ENCODE peak calls at places on chromosomes 7 and 10, in four cellular contexts. P is body of pancreas, V is stomach, A is breast epithelium. C is an unnamed sample. For H3K4me1, the result is how much of the 10 kb centered on the place peaks cover.

GRCh38 chr7:76325811-76326210 is 23.3 kb downstream of the HSPB1 start:
- DNase-seq in P (no peak), A (no peak), V (no peak), C (no peak)

GRCh38 chr10:72697711-72698110 is 5.8 kb downstream of the MCU start:
- DNase-seq in A (no peak), V (no peak), P (no peak), C (no peak)

GRCh38 chr10:111151595-111151994 is 74.8 kb downstream of the ADRA2A start:
- DNase-seq in P (no peak), V (no peak), A (no peak), C (no peak)

GRCh38 chr10:70657036-70657435 is 15.3 kb upstream of the ADAMTS14 start:
- DNase-seq in A (no peak), P (no peak), V (peak), C (no peak)

GRCh38 chr10:88278912-88279311 is 304.2 kb downstream of the RNLS start:
- DNase-seq in V (no peak), P (no peak), A (no peak), C (no peak)

GRCh38 chr7:44486693-44487092 is 3.8 kb downstream of the NUDCD3 start:
- DNase-seq in A (no peak), P (peak), V (peak), C (peak)

GRCh38 chr7:31087351-31087750 is 35.2 kb downstream of the ADCYAP1R1 start:
- DNase-seq in P (no peak), V (no peak), A (no peak), C (no peak)

GRCh38 chr7:142689439-142690168 is 59.7 kb upstream of the PRSS1 start:
- DNase-seq in V (no peak), A (no peak), P (no peak), C (no peak)

GRCh38 chr10:75911426-75911825 is 480.0 kb downstream of the LRMDA start:
- DNase-seq in V (no peak), A (no peak), P (no peak), C (no peak)

GRCh38 chr10:69503001-69503895 is 52.0 kb downstream of the TSPAN15 start:
- DNase-seq in A (no peak), P (peak), V (no peak), C (no peak)

GRCh38 chr10:118870467-118871243 is 115.9 kb upstream of the CACUL1 start:
- DNase-seq in P (no peak), A (no peak), V (no peak), C (peak)

GRCh38 chr7:159118623-159119022 is 26.0 kb downstream of the VIPR2 start:
- DNase-seq in A (no peak), V (no peak), P (no peak), C (no peak)

GRCh38 chr10:101351017-101351416 is 2.9 kb upstream of the BTRC start:
- DNase-seq in A (no peak), V (no peak), P (no peak), C (no peak)

GRCh38 chr10:11330383-11331020 is 280.9 kb downstream of the USP6NL start:
- DNase-seq in V (no peak), A (no peak), P (no peak), C (no peak)

GRCh38 chr10:79123547-79123963 is 54.8 kb downstream of the ZMIZ1 start:
- DNase-seq in P (no peak), A (no peak), V (no peak), C (no peak)

GRCh38 chr7:22419488-22419887 is 62.5 kb upstream of the RAPGEF5 start:
- DNase-seq in V (no peak), P (no peak), A (no peak), C (no peak)

GRCh38 chr7:140358771-140359095 is 39.6 kb downstream of the SLC37A3 start:
- DNase-seq in A (no peak), P (no peak), V (no peak), C (peak)

GRCh38 chr10:53403688-53404087 is 631.1 kb upstream of the MBL2 start:
- DNase-seq in V (peak), P (peak), A (no peak), C (no peak)

GRCh38 chr10:113399051-113399450 is 153.8 kb upstream of the HABP2 start:
- DNase-seq in P (no peak), V (no peak), A (no peak), C (no peak)

GRCh38 chr10:47364366-47364765 is 16.2 kb downstream of the RBP3 start:
- DNase-seq in V (no peak), A (no peak), P (no peak), C (no peak)

GRCh38 chr10:31072453-31072852 is 40.8 kb upstream of the ZNF438 start:
- DNase-seq in V (no peak), A (no peak), P (no peak), C (no peak)

GRCh38 chr10:31076589-31076988 is 44.9 kb upstream of the ZNF438 start:
- DNase-seq in P (no peak), V (no peak), A (no peak), C (no peak)

GRCh38 chr10:31071232-31071999 is 39.8 kb upstream of the ZNF438 start:
- DNase-seq in A (no peak), V (no peak), P (no peak), C (no peak)

GRCh38 chr10:31075434-31075833 is 43.8 kb upstream of the ZNF438 start:
- DNase-seq in P (no peak), V (no peak), A (no peak), C (no peak)

GRCh38 chr10:31074357-31075065 is 42.8 kb upstream of the ZNF438 start:
- DNase-seq in V (no peak), A (no peak), P (no peak), C (no peak)
- H3K4me1 ChIP-seq in V (under half), A (under half), P (under half), C (under half)

GRCh38 chr7:132655071-132655761 is 78.9 kb upstream of the PLXNA4 start:
- DNase-seq in V (peak), P (peak), A (peak), C (peak)
- H3K4me3 ChIP-seq in V (no peak), P (no peak), A (peak), C (no peak)

GRCh38 chr10:123269017-123269552 is 114.9 kb downstream of the BUB3 start:
- DNase-seq in V (no peak), A (no peak), P (no peak), C (no peak)

GRCh38 chr10:123272171-123272570 is 118.0 kb downstream of the BUB3 start:
- DNase-seq in A (no peak), V (no peak), P (no peak), C (no peak)

GRCh38 chr10:123270221-123270620 is 116.0 kb downstream of the BUB3 start:
- DNase-seq in P (no peak), V (no peak), A (no peak), C (no peak)

GRCh38 chr10:123270806-123271205 is 116.6 kb downstream of the BUB3 start:
- DNase-seq in P (no peak), V (no peak), A (no peak), C (no peak)

GRCh38 chr10:123269675-123270074 is 115.5 kb downstream of the BUB3 start:
- DNase-seq in A (no peak), V (no peak), P (no peak), C (no peak)
- TF ChIP-seq POLR2A in A (no peak), V (no peak), P (no peak), C (no peak)

DNA sequence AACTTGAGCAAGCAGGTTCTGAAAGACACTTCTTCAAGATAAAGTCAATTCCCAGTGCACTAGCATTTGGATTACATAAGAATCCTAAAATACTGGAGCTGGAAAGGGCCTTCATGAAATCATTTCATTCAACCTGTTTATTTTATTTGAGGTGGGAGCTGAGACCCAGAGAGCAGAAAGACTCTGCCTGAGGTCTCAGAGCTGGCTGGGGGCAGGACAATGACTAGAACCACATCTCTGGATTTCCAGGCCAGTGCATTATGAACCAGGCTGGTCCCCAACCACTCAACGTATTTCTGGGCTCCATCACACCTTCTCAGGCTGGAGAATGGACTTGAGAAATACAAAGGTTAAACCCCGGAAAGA is 8.4 kb downstream of the ANXA11 start:
- DNase-seq in V (no peak), P (no peak), A (no peak), C (no peak)
- H3K4me1 ChIP-seq in V (half or more), P (half or more), A (under half), C (under half)

C was measured in adrenal gland.